ENCODE peak calls at places on chromosomes 12 and 14, in nine cellular contexts. Q, W, G, B, O, R, N, X and E are unnamed samples.

GRCh38 chr12:67366530-67367196 is 97.5 kb downstream of the CAND1 start:
- DNase-seq in W (no peak), O (no peak), G (no peak), B (no peak), X (peak; percentile 91), N (peak; percentile 87), R (peak; percentile 33), Q (no peak), E (no peak)

GRCh38 chr12:77166711-77167110 is 101.3 kb upstream of the E2F7 start:
- DNase-seq in W (no peak), B (no peak), O (no peak), R (no peak), X (peak; percentile 52), G (no peak), N (peak; percentile 54), Q (no peak), E (no peak)

GRCh38 chr12:63889236-63889635 is 44.7 kb downstream of the SRGAP1 start:
- DNase-seq in O (no peak), G (no peak), R (no peak), X (peak; percentile 71), W (no peak), B (no peak), N (peak; percentile 84), Q (no peak), E (no peak)

GRCh38 chr14:101182476-101182875 is 279.0 kb upstream of the RTL1 start:
- DNase-seq in X (no peak), O (no peak), Q (no peak), N (no peak), W (no peak), R (no peak), G (no peak), B (no peak), E (no peak)

GRCh38 chr14:101520621-101521305 is 40.5 kb upstream of the DIO3 start:
- DNase-seq in B (no peak), G (no peak), O (no peak), R (no peak), N (peak; percentile 27), W (no peak), X (peak; percentile 26), Q (no peak), E (no peak)

GRCh38 chr12:130715996-130716917 is at the start of gene RIMBP2:
- DNase-seq in R (peak; percentile 18), N (peak; percentile 56), X (no peak), Q (peak; percentile 56), O (peak; percentile 68), G (no peak), W (peak; percentile 84), B (no peak), E (no peak)

GRCh38 chr14:76109087-76109880 is 42.4 kb upstream of the GPATCH2L start:
- DNase-seq in W (peak; percentile 70), B (no peak), G (no peak), R (no peak), N (no peak), Q (no peak), X (peak; percentile 25), O (no peak), E (no peak)

GRCh38 chr12:47767197-47767724 is 5.8 kb upstream of the SLC48A1 start:
- DNase-seq in B (peak; percentile 46), Q (peak; percentile 46), W (peak; percentile 33), O (peak; percentile 72), X (peak; percentile 65), N (no peak), G (peak; percentile 61), R (no peak), E (no peak)

GRCh38 chr14:75247286-75247922 is 31.2 kb upstream of the FOS start:
- DNase-seq in X (no peak), N (no peak), R (no peak), B (peak; percentile 35), O (no peak), W (no peak), G (peak; percentile 54), Q (no peak), E (no peak)

GRCh38 chr14:23751591-23751990 is 115.4 kb downstream of the DHRS2 start:
- DNase-seq in Q (no peak), N (peak; percentile 1), X (no peak), G (no peak), W (no peak), O (no peak), B (no peak), R (no peak), E (no peak)

GRCh38 chr14:66082009-66082408 is 404.2 kb upstream of the CCDC196 start:
- DNase-seq in R (peak; percentile 28), Q (no peak), B (no peak), N (peak; percentile 56), O (peak; percentile 24), W (no peak), X (peak; percentile 4), G (no peak), E (no peak)

GRCh38 chr12:56029166-56029519 is 8.3 kb downstream of the IKZF4 start:
- DNase-seq in G (no peak), R (no peak), Q (no peak), N (peak; percentile 57), B (no peak), X (peak; percentile 74), W (no peak), O (no peak), E (no peak)

GRCh38 chr12:25322351-25322750 is 71.6 kb upstream of the KRAS start:
- DNase-seq in Q (no peak), G (no peak), W (no peak), B (no peak), O (no peak), N (no peak), X (no peak), R (no peak), E (no peak)

GRCh38 chr14:53542692-53543091 is 389.6 kb upstream of the DDHD1 start:
- DNase-seq in R (peak; percentile 24), O (peak; percentile 86), N (peak; percentile 56), Q (peak; percentile 26), G (no peak), W (peak; percentile 99), B (no peak), X (peak; percentile 20), E (no peak)

GRCh38 chr12:89662623-89663022 is 46.0 kb downstream of the ATP2B1 start:
- DNase-seq in O (no peak), G (no peak), Q (no peak), X (no peak), W (no peak), B (no peak), N (no peak), R (no peak), E (no peak)

GRCh38 chr12:47990351-47991105 is 13.7 kb downstream of the COL2A1 start:
- DNase-seq in B (peak; percentile 15), O (no peak), W (no peak), X (peak; percentile 12), R (no peak), Q (no peak), G (peak; percentile 39), N (peak; percentile 2), E (no peak)

GRCh38 chr12:100368066-100368465 is 11.2 kb downstream of the SLC17A8 start:
- DNase-seq in B (no peak), N (no peak), R (no peak), W (no peak), X (no peak), G (no peak), O (no peak), Q (no peak), E (no peak)

GRCh38 chr12:31702047-31702446 is 26.8 kb downstream of the AMN1 start:
- DNase-seq in Q (no peak), N (peak; percentile 34), X (peak; percentile 46), B (no peak), O (no peak), R (peak; percentile 17), G (no peak), W (no peak), E (no peak)

GRCh38 chr12:108914031-108914630 is 34.2 kb downstream of the DAO start:
- DNase-seq in B (no peak), Q (no peak), R (no peak), X (peak; percentile 45), N (peak; percentile 6), W (peak; percentile 4), O (no peak), G (no peak), E (no peak)

GRCh38 chr14:99425272-99425681 is 55.4 kb downstream of the SETD3 start:
- DNase-seq in O (peak; percentile 68), Q (peak; percentile 64), B (no peak), N (no peak), R (no peak), W (peak; percentile 89), X (no peak), G (no peak), E (peak; percentile 5)

GRCh38 chr12:82942963-82943362 is 256.3 kb downstream of the TMTC2 start:
- DNase-seq in N (peak; percentile 5), X (no peak), O (no peak), G (no peak), B (no peak), W (no peak), R (peak; percentile 7), Q (no peak), E (no peak)

GRCh38 chr12:9870311-9870866 is 1.2 kb upstream of the CLEC2B start:
- DNase-seq in R (no peak), N (no peak), G (no peak), W (no peak), B (no peak), Q (no peak), X (peak; percentile 49), O (no peak), E (no peak)

GRCh38 chr12:29039013-29039412 is 110.1 kb upstream of the FAR2 start:
- DNase-seq in O (no peak), B (no peak), G (no peak), N (peak; percentile 51), W (no peak), Q (no peak), X (peak; percentile 100), R (peak; percentile 6), E (no peak)

GRCh38 chr12:43882578-43883178 is 46.8 kb downstream of the TMEM117 start:
- DNase-seq in Q (peak; percentile 55), N (peak; percentile 50), X (peak; percentile 72), B (no peak), G (no peak), W (peak; percentile 13), O (peak; percentile 67), R (peak; percentile 43), E (no peak)

GRCh38 chr14:88326352-88327103 is 3.5 kb upstream of the KCNK10 start:
- DNase-seq in X (no peak), N (no peak), Q (no peak), B (no peak), O (no peak), W (peak; percentile 41), G (no peak), R (no peak), E (no peak)